ENCODE peak calls at places on chromosome 7, in eight cellular contexts. S, M, E, H, T, Z, Q and X are unnamed samples.

GRCh38 chr7:101702362-101702850 is 73.3 kb upstream of the MYL10 start:
- DNase-seq in S (no peak), M (peak), E (no peak), H (peak), T (peak), Z (no peak), Q (no peak), X (no peak)

GRCh38 chr7:28260969-28261368 is 80.4 kb upstream of the JAZF1 start:
- DNase-seq in S (no peak), M (no peak), E (no peak), H (no peak), T (no peak), Z (no peak), Q (no peak), X (no peak)

GRCh38 chr7:85510287-85510686 is 323.4 kb upstream of the SEMA3D start:
- DNase-seq in S (no peak), M (no peak), E (no peak), H (no peak), T (no peak), Z (no peak), Q (no peak), X (no peak)

GRCh38 chr7:34039033-34039432 is 133.7 kb downstream of the BMPER start:
- DNase-seq in S (no peak), M (no peak), E (no peak), H (no peak), T (no peak), Z (peak), Q (no peak), X (no peak)

GRCh38 chr7:143975617-143976016 is 21.0 kb downstream of the OR2F1 start:
- DNase-seq in S (no peak), M (no peak), E (no peak), H (no peak), T (peak), Z (no peak), Q (no peak), X (no peak)

GRCh38 chr7:107045980-107046379 is 1.5 kb downstream of the PRKAR2B start:
- DNase-seq in S (no peak), M (no peak), E (no peak), H (no peak), T (peak), Z (no peak), Q (no peak), X (no peak)

GRCh38 chr7:151626422-151627115 is 106.9 kb upstream of the RHEB start:
- DNase-seq in S (no peak), M (peak), E (no peak), H (peak), T (peak), Z (peak), Q (peak), X (no peak)

GRCh38 chr7:92913849-92914248 is 77.5 kb upstream of the CDK6 start:
- DNase-seq in S (no peak), M (no peak), E (no peak), H (no peak), T (no peak), Z (no peak), Q (no peak), X (no peak)

GRCh38 chr7:110943686-110944350 is 147.1 kb upstream of the LRRN3 start:
- DNase-seq in S (no peak), M (no peak), E (no peak), H (no peak), T (no peak), Z (no peak), Q (no peak), X (no peak)

GRCh38 chr7:111863269-111863668 is 301.0 kb upstream of the IMMP2L start:
- DNase-seq in S (no peak), M (no peak), E (no peak), H (no peak), T (no peak), Z (no peak), Q (no peak), X (no peak)

GRCh38 chr7:150406565-150407421 is 27.7 kb downstream of the ZNF775 start:
- DNase-seq in S (peak), M (no peak), E (no peak), H (peak), T (no peak), Z (peak), Q (peak), X (no peak)

GRCh38 chr7:2521952-2522591 is 2.5 kb downstream of the LFNG start:
- DNase-seq in S (peak), M (peak), E (no peak), H (peak), T (no peak), Z (peak), Q (no peak), X (no peak)

GRCh38 chr7:961546-962400 is 7.3 kb upstream of the ADAP1 start:
- DNase-seq in S (peak), M (no peak), E (no peak), H (peak), T (no peak), Z (no peak), Q (no peak), X (no peak)
- H3K27ac ChIP-seq in S (no peak), M (no peak), E (no peak), H (no peak), T (no peak), Z (no peak), Q (no peak), X (no peak)

GRCh38 chr7:132899833-132900232 is 182.1 kb downstream of the CHCHD3 start:
- DNase-seq in S (no peak), M (no peak), E (no peak), H (no peak), T (no peak), Z (no peak), Q (no peak), X (no peak)
- TF ChIP-seq CTCF in S (no peak), M (no peak), E (no peak), H (no peak), T (no peak), Z (no peak), Q (peak), X (no peak)

GRCh38 chr7:142806957-142807356 is 36.2 kb downstream of the PRSS2 start:
- DNase-seq in S (no peak), M (no peak), E (no peak), H (no peak), T (no peak), Z (no peak), Q (no peak), X (no peak)
- H3K27ac ChIP-seq in S (no peak), M (no peak), E (peak), H (peak), T (no peak), Z (peak), Q (peak), X (no peak)

GRCh38 chr7:20504060-20504459 is 111.4 kb upstream of the ABCB5 start:
- DNase-seq in S (no peak), M (no peak), E (no peak), H (no peak), T (no peak), Z (no peak), Q (no peak), X (no peak)

GRCh38 chr7:20506175-20506574 is 109.3 kb upstream of the ABCB5 start:
- DNase-seq in S (no peak), M (no peak), E (no peak), H (no peak), T (no peak), Z (no peak), Q (no peak), X (no peak)

GRCh38 chr7:20509892-20510645 is 105.4 kb upstream of the ABCB5 start:
- DNase-seq in S (no peak), M (no peak), E (no peak), H (no peak), T (no peak), Z (no peak), Q (no peak), X (no peak)

GRCh38 chr7:20507157-20507556 is 108.3 kb upstream of the ABCB5 start:
- DNase-seq in S (no peak), M (peak), E (no peak), H (no peak), T (no peak), Z (no peak), Q (no peak), X (peak)

GRCh38 chr7:20508109-20508508 is 107.4 kb upstream of the ABCB5 start:
- DNase-seq in S (no peak), M (peak), E (no peak), H (no peak), T (no peak), Z (no peak), Q (no peak), X (no peak)
- TF ChIP-seq CTCF in S (no peak), M (no peak), E (no peak), H (no peak), T (no peak), Z (no peak), Q (no peak), X (no peak)

DNA sequence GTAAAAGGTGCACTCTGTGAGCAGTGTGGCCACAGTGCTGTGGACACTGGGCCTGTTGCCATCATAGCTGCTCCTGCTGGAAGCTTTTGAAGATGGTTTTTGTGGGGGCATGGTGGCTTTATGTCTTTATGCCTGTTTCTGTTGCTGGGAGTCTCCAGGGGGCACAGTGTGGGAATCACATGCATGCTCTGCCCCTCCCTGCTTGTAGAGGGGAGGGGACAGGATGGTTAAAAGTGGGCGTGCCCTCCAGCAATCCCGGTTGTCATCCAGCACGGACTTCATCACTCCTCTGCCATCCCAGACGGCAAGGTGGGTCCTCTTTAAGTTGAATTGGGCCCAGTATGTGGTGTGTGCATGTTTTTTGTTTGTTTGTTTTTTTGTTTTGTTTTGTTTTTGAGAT is 20.2 kb downstream of the OGDH start:
- DNase-seq in S (no peak), M (no peak), E (no peak), H (no peak), T (no peak), Z (no peak), Q (no peak), X (no peak)
- H3K27ac ChIP-seq in S (no peak), M (no peak), E (no peak), H (no peak), T (no peak), Z (peak), Q (peak), X (peak)